ENCODE peak calls at places on chromosomes 1 and 21, in seven cellular contexts. Y is non-pigmented ciliary epithelial cell; S is heart right ventricle; T is KG1; N is NAMALWA; L is naive thymus-derived CD8-positive, alpha-beta T cell; M is activated CD8-positive, alpha-beta T cell treated with anti-CD3 and anti-CD28 coated beads, Interleukin-2, amount 10 ng/mL, durations not matched to agents 7 days and 5 days. D is an unnamed sample.

GRCh38 chr1:99749504-99749903 is 16.9 kb downstream of the FRRS1 start:
- DNase-seq in Y (no peak), S (no peak), T (no peak), N (no peak), L (no peak), M (no peak), D (no peak)

GRCh38 chr21:34017127-34017961 is 56.0 kb upstream of the MRPS6 start:
- DNase-seq in Y (no peak), S (no peak), T (no peak), N (no peak), L (no peak), M (no peak), D (no peak)

GRCh38 chr1:91078859-91079258 is 57.0 kb upstream of the ZNF644 start:
- DNase-seq in Y (no peak), S (no peak), T (no peak), N (no peak), L (no peak), M (no peak), D (no peak)

GRCh38 chr1:47705517-47706130 is 267.8 kb downstream of the FOXD2 start:
- DNase-seq in Y (no peak), S (no peak), T (no peak), N (no peak), L (no peak), M (no peak), D (no peak)

GRCh38 chr1:228240411-228241240 is 32.8 kb downstream of the OBSCN start:
- DNase-seq in Y (no peak), S (no peak), T (no peak), N (no peak), L (no peak), M (no peak), D (no peak)

GRCh38 chr1:40308036-40308727 is 8.9 kb downstream of the COL9A2 start:
- DNase-seq in Y (no peak), S (peak), T (no peak), N (no peak), L (no peak), M (no peak), D (no peak)

GRCh38 chr1:60678802-60679201 is 403.6 kb upstream of the NFIA start:
- DNase-seq in Y (no peak), S (no peak), T (no peak), N (no peak), L (no peak), M (no peak), D (no peak)

GRCh38 chr21:27839512-27840115 is 872.7 kb upstream of the ADAMTS5 start:
- DNase-seq in Y (no peak), S (no peak), T (no peak), N (no peak), L (no peak), M (no peak), D (no peak)

GRCh38 chr1:99969729-99970591 is at the start of gene SLC35A3:
- DNase-seq in Y (peak), S (peak), T (peak), N (peak), L (peak), M (peak), D (peak)

GRCh38 chr1:192807968-192808587 is 761 bp upstream of the RGS2 start:
- DNase-seq in Y (no peak), S (no peak), T (no peak), N (peak), L (no peak), M (no peak), D (peak)

GRCh38 chr1:234170622-234171021 is 202.6 kb upstream of the COA6 start:
- DNase-seq in Y (no peak), S (no peak), T (no peak), N (no peak), L (no peak), M (peak), D (no peak)

GRCh38 chr1:46501528-46501927 is 11.9 kb downstream of the DMBX1 start:
- DNase-seq in Y (no peak), S (no peak), T (no peak), N (no peak), L (no peak), M (no peak), D (no peak)

GRCh38 chr1:87392241-87393192 is 63.8 kb downstream of the LMO4 start:
- DNase-seq in Y (peak), S (no peak), T (no peak), N (peak), L (no peak), M (no peak), D (peak)

GRCh38 chr1:231817813-231818212 is 191.2 kb downstream of the DISC1 start:
- DNase-seq in Y (no peak), S (no peak), T (no peak), N (no peak), L (no peak), M (no peak), D (no peak)

GRCh38 chr1:28755701-28756100 is 19.0 kb downstream of the YTHDF2 start:
- DNase-seq in Y (no peak), S (no peak), T (no peak), N (no peak), L (no peak), M (no peak), D (no peak)

GRCh38 chr1:2233997-2234761 is 6.1 kb downstream of the SKI start:
- DNase-seq in Y (no peak), S (peak), T (peak), N (no peak), L (peak), M (peak), D (peak)

GRCh38 chr1:18676431-18676830 is 45.8 kb downstream of the PAX7 start:
- DNase-seq in Y (no peak), S (no peak), T (no peak), N (no peak), L (no peak), M (no peak), D (no peak)

GRCh38 chr1:211474426-211474825 is 17.5 kb downstream of the RD3 start:
- DNase-seq in Y (no peak), S (no peak), T (no peak), N (no peak), L (no peak), M (no peak), D (no peak)

GRCh38 chr21:33478182-33478581 is 1.6 kb downstream of the TMEM50B start:
- DNase-seq in Y (no peak), S (no peak), T (no peak), N (no peak), L (no peak), M (no peak), D (no peak)

GRCh38 chr1:69055223-69055622 is 512.5 kb upstream of the LRRC7 start:
- DNase-seq in Y (no peak), S (no peak), T (no peak), N (no peak), L (no peak), M (no peak), D (peak)

GRCh38 chr1:206788487-206789050 is 16.3 kb upstream of the IL10 start:
- DNase-seq in Y (no peak), S (no peak), T (no peak), N (no peak), L (no peak), M (no peak), D (no peak)

GRCh38 chr1:27513521-27513920 is 23.6 kb upstream of the WASF2 start:
- DNase-seq in Y (no peak), S (no peak), T (no peak), N (no peak), L (no peak), M (no peak), D (no peak)

GRCh38 chr1:234960722-234961467 is 167.7 kb downstream of the TOMM20 start:
- DNase-seq in Y (no peak), S (no peak), T (no peak), N (no peak), L (no peak), M (no peak), D (no peak)

GRCh38 chr1:223682502-223682901 is 17.0 kb upstream of the CAPN8 start:
- DNase-seq in Y (no peak), S (no peak), T (no peak), N (no peak), L (no peak), M (no peak), D (no peak)

GRCh38 chr21:33682992-33683627 is 40.8 kb downstream of the ITSN1 start:
- DNase-seq in Y (peak), S (no peak), T (no peak), N (no peak), L (no peak), M (no peak), D (peak)

GRCh38 chr1:8390707-8391106 is 72.8 kb downstream of the SLC45A1 start:
- DNase-seq in Y (no peak), S (no peak), T (no peak), N (no peak), L (no peak), M (no peak), D (no peak)

GRCh38 chr1:226125097-226125630 is 61.4 kb downstream of the ACBD3 start:
- DNase-seq in Y (no peak), S (peak), T (peak), N (peak), L (peak), M (peak), D (peak)

GRCh38 chr1:41435570-41436178 is 48.8 kb downstream of the EDN2 start:
- DNase-seq in Y (no peak), S (no peak), T (no peak), N (no peak), L (no peak), M (no peak), D (no peak)

GRCh38 chr1:66269222-66269621 is 264.7 kb upstream of the SGIP1 start:
- DNase-seq in Y (no peak), S (no peak), T (no peak), N (no peak), L (no peak), M (no peak), D (no peak)

GRCh38 chr1:218823291-218823900 is 350.3 kb upstream of the LYPLAL1 start:
- DNase-seq in Y (peak), S (no peak), T (no peak), N (no peak), L (no peak), M (no peak), D (peak)

GRCh38 chr21:36792505-36792967 is 93.6 kb downstream of the SIM2 start:
- DNase-seq in Y (no peak), S (no peak), T (no peak), N (no peak), L (no peak), M (no peak), D (peak)

GRCh38 chr21:21177353-21177986 is 179.3 kb downstream of the NCAM2 start:
- DNase-seq in Y (no peak), S (no peak), T (no peak), N (no peak), L (no peak), M (no peak), D (no peak)

D was measured in mammary epithelial cell.